ENCODE peak calls at places on chromosomes 12 and 14, in eight cellular contexts. D, Y, B, J, P, K, Q and I are unnamed samples.

GRCh38 chr12:15701721-15702156 is 87.4 kb downstream of the EPS8 start:
- DNase-seq in D (peak; percentile 67), Y (no peak), B (no peak), J (no peak), P (no peak), K (no peak), Q (no peak), I (no peak)

GRCh38 chr12:93591137-93591868 is 18.8 kb downstream of the SOCS2 start:
- DNase-seq in D (peak; percentile 90), Y (peak; percentile 88), B (peak; percentile 78), J (peak; percentile 89), P (no peak), K (peak; percentile 70), Q (peak; percentile 64), I (peak; percentile 88)

GRCh38 chr12:123489580-123489979 is 31.6 kb downstream of the SNRNP35 start:
- DNase-seq in D (no peak), Y (no peak), B (no peak), J (no peak), P (no peak), K (no peak), Q (no peak), I (no peak)

GRCh38 chr12:96623155-96623554 is 133.8 kb downstream of the CFAP54 start:
- DNase-seq in D (no peak), Y (no peak), B (no peak), J (no peak), P (peak; percentile 49), K (no peak), Q (no peak), I (no peak)

GRCh38 chr12:45182511-45182910 is 33.4 kb upstream of the ANO6 start:
- DNase-seq in D (no peak), Y (no peak), B (no peak), J (no peak), P (no peak), K (no peak), Q (no peak), I (no peak)

GRCh38 chr12:108633534-108634224 is at the start of gene SELPLG:
- DNase-seq in D (no peak), Y (peak; percentile 95), B (peak; percentile 55), J (peak; percentile 80), P (no peak), K (peak; percentile 94), Q (no peak), I (no peak)

GRCh38 chr12:122471324-122472226 is 29.2 kb downstream of the ZCCHC8 start:
- DNase-seq in D (peak; percentile 87), Y (no peak), B (no peak), J (no peak), P (peak; percentile 30), K (no peak), Q (peak; percentile 42), I (no peak)

GRCh38 chr12:27979145-27979544 is 6.6 kb upstream of the PTHLH start:
- DNase-seq in D (no peak), Y (no peak), B (no peak), J (no peak), P (no peak), K (no peak), Q (no peak), I (no peak)

GRCh38 chr14:55578511-55578910 is 1.5 kb upstream of the KTN1 start:
- DNase-seq in D (no peak), Y (no peak), B (no peak), J (no peak), P (no peak), K (no peak), Q (no peak), I (no peak)

GRCh38 chr14:21024668-21025373 is at the start of gene NDRG2:
- DNase-seq in D (no peak), Y (peak; percentile 87), B (peak; percentile 87), J (peak; percentile 91), P (peak; percentile 64), K (no peak), Q (no peak), I (peak; percentile 53)

GRCh38 chr12:57131896-57132744 is 3.8 kb downstream of the LRP1 start:
- DNase-seq in D (no peak), Y (no peak), B (no peak), J (no peak), P (no peak), K (no peak), Q (no peak), I (peak; percentile 47)

GRCh38 chr14:74856366-74856765 is 19.6 kb downstream of the PROX2 start:
- DNase-seq in D (no peak), Y (no peak), B (no peak), J (no peak), P (no peak), K (no peak), Q (no peak), I (no peak)

GRCh38 chr12:131460516-131460915 is 250.4 kb upstream of the SFSWAP start:
- DNase-seq in D (no peak), Y (no peak), B (no peak), J (no peak), P (no peak), K (no peak), Q (no peak), I (peak; percentile 68)

GRCh38 chr12:92078167-92079053 is 67.2 kb downstream of the BTG1 start:
- DNase-seq in D (peak; percentile 99), Y (no peak), B (no peak), J (no peak), P (no peak), K (peak; percentile 68), Q (peak; percentile 12), I (peak; percentile 76)

GRCh38 chr12:19312637-19313036 is 126.7 kb upstream of the AEBP2 start:
- DNase-seq in D (no peak), Y (no peak), B (no peak), J (no peak), P (no peak), K (no peak), Q (no peak), I (no peak)

GRCh38 chr12:6068226-6068625 is 56.2 kb downstream of the VWF start:
- DNase-seq in D (peak; percentile 28), Y (no peak), B (no peak), J (no peak), P (no peak), K (no peak), Q (no peak), I (no peak)

GRCh38 chr12:18556081-18556645 is 181.6 kb downstream of the PLCZ1 start:
- DNase-seq in D (no peak), Y (no peak), B (no peak), J (no peak), P (no peak), K (no peak), Q (no peak), I (no peak)

GRCh38 chr14:91310620-91311283 is 66.2 kb upstream of the GPR68 start:
- DNase-seq in D (no peak), Y (peak; percentile 42), B (no peak), J (no peak), P (no peak), K (no peak), Q (no peak), I (no peak)

GRCh38 chr12:6045438-6045837 is 79.0 kb downstream of the VWF start:
- DNase-seq in D (no peak), Y (no peak), B (no peak), J (no peak), P (no peak), K (no peak), Q (no peak), I (no peak)

GRCh38 chr12:105107176-105107496 is 395 bp upstream of the WASHC4 start:
- DNase-seq in D (peak; percentile 70), Y (no peak), B (no peak), J (no peak), P (peak; percentile 40), K (no peak), Q (peak; percentile 26), I (no peak)

GRCh38 chr14:77161011-77161410 is 19.4 kb upstream of the ZDHHC22 start:
- DNase-seq in D (no peak), Y (no peak), B (no peak), J (no peak), P (no peak), K (no peak), Q (no peak), I (no peak)

GRCh38 chr14:34623506-34623905 is 6.4 kb downstream of the SNX6 start:
- DNase-seq in D (no peak), Y (no peak), B (no peak), J (no peak), P (no peak), K (no peak), Q (no peak), I (no peak)

GRCh38 chr12:75390156-75390898 is 562 bp upstream of the GLIPR1L2 start:
- DNase-seq in D (no peak), Y (no peak), B (no peak), J (no peak), P (no peak), K (no peak), Q (no peak), I (no peak)

GRCh38 chr12:67080637-67081036 is 188.5 kb upstream of the CAND1 start:
- DNase-seq in D (no peak), Y (no peak), B (no peak), J (no peak), P (no peak), K (no peak), Q (no peak), I (no peak)

GRCh38 chr12:95629392-95629791 is 78.1 kb upstream of the USP44 start:
- DNase-seq in D (no peak), Y (no peak), B (no peak), J (no peak), P (no peak), K (no peak), Q (no peak), I (peak; percentile 45)

GRCh38 chr14:100143523-100143922 is 15.9 kb downstream of the DEGS2 start:
- DNase-seq in D (no peak), Y (no peak), B (no peak), J (no peak), P (no peak), K (no peak), Q (no peak), I (no peak)
- H3K36me3 ChIP-seq in D (no peaks in the 10 kb centered on the region), Y (peaks cover 29% of the 10 kb centered on the region), B (no peaks in the 10 kb centered on the region), J (no peaks in the 10 kb centered on the region), P (peaks cover 38% of the 10 kb centered on the region), K (no peaks in the 10 kb centered on the region), Q (no peaks in the 10 kb centered on the region), I (no peaks in the 10 kb centered on the region)

GRCh38 chr14:52175982-52176502 is 91.5 kb upstream of the PTGDR start:
- DNase-seq in D (no peak), Y (no peak), B (no peak), J (no peak), P (no peak), K (no peak), Q (no peak), I (no peak)
- H3K9me3 ChIP-seq in D (no peaks in the 10 kb centered on the region), Y (peaks cover 20% of the 10 kb centered on the region), B (peaks cover 7% of the 10 kb centered on the region), J (peaks cover 17% of the 10 kb centered on the region), P (peaks cover 3% of the 10 kb centered on the region), K (peaks cover 6% of the 10 kb centered on the region), Q (no peaks in the 10 kb centered on the region), I (no peaks in the 10 kb centered on the region)

DNA sequence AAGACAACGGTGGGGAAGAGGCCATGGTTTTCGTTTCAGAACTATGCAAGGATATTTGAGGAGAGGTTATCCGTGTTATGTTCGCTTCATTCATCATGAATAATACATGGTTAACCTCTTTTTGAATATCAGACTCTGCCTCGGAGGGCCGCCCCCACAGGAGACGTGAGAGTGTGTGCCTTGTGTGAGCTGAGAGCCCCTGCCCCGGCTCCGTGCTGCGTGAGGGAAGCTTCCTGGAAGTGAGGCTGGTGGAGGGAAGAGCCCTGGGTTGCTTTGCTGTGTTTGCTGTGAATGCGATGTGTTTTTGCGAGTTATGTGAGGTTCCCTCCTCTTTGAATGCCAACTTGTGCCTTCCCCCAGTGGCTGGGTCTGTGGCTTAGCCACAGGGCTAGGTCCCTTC is 146.0 kb upstream of the RTL1 start:
- DNase-seq in D (no peak), Y (no peak), B (peak; percentile 3), J (no peak), P (no peak), K (no peak), Q (no peak), I (no peak)
- H3K36me3 ChIP-seq in D (peaks cover 12% of the 10 kb centered on the region), Y (no peaks in the 10 kb centered on the region), B (no peaks in the 10 kb centered on the region), J (no peaks in the 10 kb centered on the region), P (no peaks in the 10 kb centered on the region), K (peaks cover 50% of the 10 kb centered on the region), Q (no peaks in the 10 kb centered on the region), I (no peaks in the 10 kb centered on the region)

GRCh38 chr14:85607571-85608219 is 77.8 kb downstream of the FLRT2 start:
- DNase-seq in D (peak; percentile 86), Y (no peak), B (no peak), J (no peak), P (no peak), K (peak; percentile 52), Q (no peak), I (no peak)
- H3K9me3 ChIP-seq in D (no peaks in the 10 kb centered on the region), Y (no peaks in the 10 kb centered on the region), B (no peaks in the 10 kb centered on the region), J (no peaks in the 10 kb centered on the region), P (no peaks in the 10 kb centered on the region), K (no peaks in the 10 kb centered on the region), Q (peaks cover 13% of the 10 kb centered on the region), I (no peaks in the 10 kb centered on the region)